ENCODE peak calls at places on chromosomes 11 and 22, in ten cellular contexts. B is neural progenitor cell; E is nephron progenitor cell; A is kidney; T is Caco-2; K is GM20000; I is endodermal cell; H is Peyer's patch; X is PC-3; F is CD4-positive, alpha-beta T cell. R is an unnamed sample.

GRCh38 chr22:46007848-46008261 is 30.9 kb upstream of the WNT7B start:
- DNase-seq in B (no peak), E (no peak), A (peak; percentile 92), T (no peak), K (no peak), I (no peak), H (no peak), X (no peak), F (no peak), R (no peak)

GRCh38 chr22:41001722-41002122 is 50.5 kb downstream of the RBX1 start:
- DNase-seq in B (no peak), E (no peak), A (no peak), T (peak; percentile 71), K (no peak), I (no peak), H (no peak), X (peak; percentile 63), F (no peak), R (no peak)

GRCh38 chr11:102269927-102270326 is 47.4 kb upstream of the BIRC3 start:
- DNase-seq in B (no peak), E (no peak), A (no peak), T (no peak), K (no peak), I (no peak), H (no peak), X (peak; percentile 84), F (no peak), R (no peak)

GRCh38 chr11:31817054-31817620 is 6.0 kb upstream of the PAX6 start:
- DNase-seq in B (peak; percentile 86), E (peak; percentile 46), A (no peak), T (no peak), K (peak; percentile 60), I (peak; percentile 72), H (no peak), X (no peak), F (no peak), R (no peak)

GRCh38 chr11:29135504-29135903 is 881.3 kb downstream of the KCNA4 start:
- DNase-seq in B (no peak), E (no peak), A (no peak), T (no peak), K (no peak), I (no peak), H (no peak), X (no peak), F (no peak), R (no peak)

GRCh38 chr11:111064118-111064517 is 181.4 kb upstream of the POU2AF2 start:
- DNase-seq in B (no peak), E (no peak), A (peak; percentile 78), T (no peak), K (no peak), I (no peak), H (no peak), X (peak; percentile 32), F (no peak), R (no peak)

GRCh38 chr11:121936781-121937447 is 179.1 kb downstream of the BLID start:
- DNase-seq in B (no peak), E (no peak), A (no peak), T (no peak), K (no peak), I (no peak), H (no peak), X (peak; percentile 87), F (no peak), R (no peak)

GRCh38 chr11:40388097-40388818 is 1071.2 kb downstream of the LRRC4C start:
- DNase-seq in B (no peak), E (no peak), A (no peak), T (no peak), K (no peak), I (no peak), H (no peak), X (peak; percentile 63), F (no peak), R (no peak)

GRCh38 chr22:50563410-50564160 is 866 bp upstream of the SYCE3 start:
- DNase-seq in B (no peak), E (no peak), A (no peak), T (no peak), K (no peak), I (no peak), H (no peak), X (no peak), F (no peak), R (no peak)

GRCh38 chr22:42214625-42215415 is 55.6 kb downstream of the TCF20 start:
- DNase-seq in B (peak; percentile 71), E (no peak), A (peak; percentile 69), T (no peak), K (no peak), I (peak; percentile 21), H (no peak), X (no peak), F (no peak), R (no peak)

GRCh38 chr11:108576523-108576922 is 17.0 kb downstream of the EXPH5 start:
- DNase-seq in B (no peak), E (no peak), A (no peak), T (no peak), K (no peak), I (no peak), H (no peak), X (peak; percentile 67), F (no peak), R (no peak)

GRCh38 chr11:108580043-108580442 is 13.5 kb downstream of the EXPH5 start:
- DNase-seq in B (no peak), E (no peak), A (no peak), T (no peak), K (no peak), I (no peak), H (no peak), X (no peak), F (no peak), R (no peak)

GRCh38 chr11:108569896-108570295 is 23.7 kb downstream of the EXPH5 start:
- DNase-seq in B (no peak), E (no peak), A (no peak), T (no peak), K (no peak), I (no peak), H (no peak), X (no peak), F (no peak), R (no peak)

GRCh38 chr11:108571001-108571400 is 22.6 kb downstream of the EXPH5 start:
- DNase-seq in B (no peak), E (no peak), A (no peak), T (no peak), K (no peak), I (no peak), H (no peak), X (peak; percentile 63), F (no peak), R (no peak)

GRCh38 chr11:108574675-108575074 is 18.9 kb downstream of the EXPH5 start:
- DNase-seq in B (no peak), E (no peak), A (no peak), T (no peak), K (no peak), I (no peak), H (no peak), X (no peak), F (no peak), R (no peak)
- TF ChIP-seq CTCF in B (no peak), E (no peak), A (no peak), T (no peak), K (no peak), I (no peak), H (no peak), X (no peak), F (no peak), R (no peak)

GRCh38 chr11:44920451-44920850 is 30.2 kb downstream of the TP53I11 start:
- DNase-seq in B (no peak), E (no peak), A (no peak), T (no peak), K (no peak), I (no peak), H (no peak), X (no peak), F (no peak), R (no peak)
- TF ChIP-seq CTCF in B (no peak), E (no peak), A (no peak), T (no peak), K (no peak), I (no peak), H (no peak), X (no peak), F (no peak), R (no peak)

DNA sequence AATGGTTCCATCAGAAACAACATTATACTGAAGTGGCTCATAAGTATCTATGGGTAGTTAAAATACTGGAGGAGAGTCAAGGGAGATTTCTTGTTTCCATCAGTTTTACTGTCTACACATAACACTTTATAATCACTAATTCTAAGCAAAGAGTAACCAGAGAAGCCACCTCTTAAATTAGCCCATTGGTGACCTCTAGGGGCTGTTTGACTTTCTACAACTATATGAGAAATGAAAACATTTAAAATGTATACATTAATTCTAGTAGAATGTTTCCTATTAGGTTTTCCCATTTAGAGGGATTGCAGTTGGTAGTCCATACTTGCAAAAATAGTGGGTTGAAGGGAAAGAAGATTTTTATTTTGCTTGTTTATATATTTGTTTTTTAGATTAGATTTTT is 504.3 kb downstream of the FAM181B start:
- DNase-seq in B (peak; percentile 40), E (no peak), A (no peak), T (no peak), K (peak; percentile 10), I (no peak), H (no peak), X (peak; percentile 37), F (no peak), R (no peak)
- TF ChIP-seq CTCF in B (peak; percentile 68), E (peak; percentile 49), A (no peak), T (peak; percentile 67), K (no peak), I (peak; percentile 81), H (no peak), X (peak; percentile 56), F (no peak), R (peak; percentile 40)

GRCh38 chr11:1549355-1550330 is 22.4 kb downstream of the DUSP8 start:
- DNase-seq in B (no peak), E (no peak), A (no peak), T (no peak), K (no peak), I (no peak), H (no peak), X (no peak), F (no peak), R (no peak)
- TF ChIP-seq CTCF in B (no peak), E (no peak), A (no peak), T (no peak), K (no peak), I (peak; percentile 14), H (no peak), X (no peak), F (no peak), R (no peak)

R was measured in endothelial cell.